ENCODE peak calls at places on chromosomes 12 and 14, in five cellular contexts. J is naive thymus-derived CD4-positive, alpha-beta T cell; U is psoas muscle; Q is OCI-LY7; W is breast epithelium. V is an unnamed sample.

GRCh38 chr12:100399095-100399494 is 42.2 kb downstream of the SLC17A8 start:
- DNase-seq in J (no peak), U (no peak), W (no peak), Q (no peak), V (no peak)

GRCh38 chr12:20212658-20213387 is 155.5 kb upstream of the PDE3A start:
- DNase-seq in J (no peak), W (peak; percentile 76), U (peak; percentile 72), Q (no peak), V (peak; percentile 91)

GRCh38 chr14:54651649-54652048 is 84.7 kb downstream of the SAMD4A start:
- DNase-seq in Q (no peak), W (no peak), U (no peak), J (no peak), V (no peak)

GRCh38 chr12:10771132-10771733 is 31.2 kb downstream of the TAS2R7 start:
- DNase-seq in U (no peak), J (peak; percentile 54), W (no peak), Q (peak; percentile 27), V (peak; percentile 20)

GRCh38 chr14:57761800-57762199 is 104.1 kb downstream of the SLC35F4 start:
- DNase-seq in W (no peak), U (no peak), J (no peak), Q (no peak), V (no peak)

GRCh38 chr14:29999013-29999539 is 71.4 kb upstream of the PRKD1 start:
- DNase-seq in J (no peak), W (no peak), Q (no peak), U (no peak), V (no peak)

GRCh38 chr12:69258655-69259054 is 19.3 kb downstream of the CPSF6 start:
- DNase-seq in J (no peak), U (no peak), Q (no peak), W (no peak), V (no peak)

GRCh38 chr12:119036878-119037493 is 55.6 kb downstream of the SRRM4 start:
- DNase-seq in U (no peak), W (no peak), J (no peak), Q (peak; percentile 29), V (peak; percentile 63)

GRCh38 chr12:51262758-51263177 is 7.4 kb downstream of the SMAGP start:
- DNase-seq in Q (peak; percentile 60), J (peak; percentile 21), U (no peak), W (no peak), V (peak; percentile 46)

GRCh38 chr12:116136340-116136739 is 141.2 kb downstream of the MED13L start:
- DNase-seq in U (no peak), J (no peak), W (no peak), Q (no peak), V (no peak)

GRCh38 chr14:23555533-23555881 is 564 bp upstream of the THTPA start:
- DNase-seq in U (no peak), Q (no peak), W (no peak), J (no peak), V (no peak)

GRCh38 chr14:56036353-56036752 is 81.9 kb upstream of the PELI2 start:
- DNase-seq in Q (no peak), U (no peak), J (no peak), W (no peak), V (no peak)

GRCh38 chr14:63343878-63344277 is 25.1 kb upstream of the GPHB5 start:
- DNase-seq in J (no peak), U (no peak), Q (no peak), W (no peak), V (no peak)

GRCh38 chr12:110931315-110931728 is 10.9 kb upstream of the MYL2 start:
- DNase-seq in W (no peak), U (peak; percentile 71), J (no peak), Q (no peak), V (no peak)

GRCh38 chr14:97166497-97166896 is 369.3 kb downstream of the VRK1 start:
- DNase-seq in W (no peak), J (no peak), Q (no peak), U (no peak), V (no peak)

GRCh38 chr12:92021665-92022033 is 124.0 kb downstream of the BTG1 start:
- DNase-seq in W (no peak), Q (no peak), J (no peak), U (no peak), V (peak; percentile 13)

GRCh38 chr12:54017027-54017788 is 8.4 kb downstream of the HOXC8 start:
- DNase-seq in W (peak; percentile 64), U (peak; percentile 76), J (no peak), Q (peak; percentile 77), V (peak; percentile 63)

GRCh38 chr14:102824832-102825231 is 47.6 kb downstream of the TRAF3 start:
- DNase-seq in W (peak; percentile 34), J (no peak), U (peak; percentile 59), Q (no peak), V (no peak)

GRCh38 chr14:105299654-105300541 is 903 bp downstream of the BRF1 start:
- DNase-seq in W (no peak), U (peak; percentile 62), J (no peak), Q (no peak), V (peak; percentile 13)

GRCh38 chr12:116303929-116304328 is 26.4 kb upstream of the MED13L start:
- DNase-seq in J (no peak), U (no peak), W (no peak), Q (no peak), V (no peak)

GRCh38 chr14:72515779-72516770 is 377.8 kb downstream of the DPF3 start:
- DNase-seq in J (no peak), Q (no peak), W (no peak), U (no peak), V (no peak)

GRCh38 chr14:31961881-31962280 is 115.2 kb upstream of the ARHGAP5 start:
- DNase-seq in J (no peak), U (no peak), Q (no peak), W (no peak), V (no peak)

GRCh38 chr12:83818888-83819287 is 1093.7 kb downstream of the SLC6A15 start:
- DNase-seq in J (no peak), U (no peak), Q (no peak), W (no peak), V (peak; percentile 29)

DNA sequence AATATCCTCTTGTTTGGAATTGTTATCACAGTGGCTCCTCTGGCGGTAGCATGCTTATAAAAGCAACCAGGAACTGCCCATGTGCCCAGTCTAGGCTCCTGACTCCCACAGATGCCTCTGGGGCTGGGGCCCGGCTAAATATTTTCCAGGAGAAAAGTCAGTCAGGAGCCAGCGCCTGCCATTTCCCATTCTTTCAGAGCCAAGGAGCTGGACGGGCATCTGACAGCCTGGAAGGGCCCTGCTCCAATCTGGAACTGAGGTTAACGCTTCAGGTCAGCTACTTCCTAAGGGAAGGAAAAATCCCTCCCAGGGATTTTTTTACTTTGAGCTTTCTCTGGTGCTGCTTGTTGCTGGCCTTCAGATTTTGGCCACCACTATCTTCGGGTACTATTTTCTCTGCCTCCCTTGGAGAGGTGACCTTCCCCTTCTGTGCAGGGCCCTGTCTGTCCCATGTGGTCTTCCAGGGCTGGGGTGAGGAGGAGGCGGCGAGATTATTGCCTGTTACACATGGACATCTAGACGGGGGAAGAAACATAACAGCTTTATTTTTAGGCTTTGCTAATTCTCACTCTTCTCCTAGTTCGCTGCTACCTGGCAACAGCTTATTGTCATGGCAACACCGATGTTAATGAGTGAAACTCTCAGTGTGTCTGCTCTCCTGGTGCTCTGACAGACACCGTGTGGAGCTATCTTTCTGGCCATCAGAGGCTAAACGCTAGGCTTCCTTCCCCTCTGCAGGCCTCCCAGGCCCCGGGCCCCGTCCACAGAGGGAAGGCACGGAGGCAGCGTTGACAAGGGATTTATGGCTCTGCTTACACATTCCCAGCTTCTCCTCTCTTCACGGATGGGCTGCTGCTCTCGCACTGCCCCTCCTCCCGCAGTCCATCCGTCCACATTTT is 160.4 kb downstream of the CACNA1C start:
- DNase-seq in U (no peak), W (no peak), Q (no peak), J (no peak), V (no peak)
- H3K4me3 ChIP-seq in U (no peak overlapping the region), W (no peak overlapping the region), Q (no peak overlapping the region), J (no peak overlapping the region), V (no peak overlapping the region)

GRCh38 chr14:104026024-104026423 is 59.5 kb upstream of the ASPG start:
- DNase-seq in J (no peak), U (no peak), Q (no peak), W (no peak), V (no peak)

GRCh38 chr14:104035300-104035699 is 50.2 kb upstream of the ASPG start:
- DNase-seq in J (no peak), U (no peak), Q (no peak), W (no peak), V (no peak)

GRCh38 chr14:104036250-104036649 is 49.2 kb upstream of the ASPG start:
- DNase-seq in J (no peak), W (no peak), Q (no peak), U (no peak), V (no peak)

GRCh38 chr14:104031384-104031783 is 54.1 kb upstream of the ASPG start:
- DNase-seq in Q (no peak), J (no peak), U (no peak), W (no peak), V (no peak)

DNA sequence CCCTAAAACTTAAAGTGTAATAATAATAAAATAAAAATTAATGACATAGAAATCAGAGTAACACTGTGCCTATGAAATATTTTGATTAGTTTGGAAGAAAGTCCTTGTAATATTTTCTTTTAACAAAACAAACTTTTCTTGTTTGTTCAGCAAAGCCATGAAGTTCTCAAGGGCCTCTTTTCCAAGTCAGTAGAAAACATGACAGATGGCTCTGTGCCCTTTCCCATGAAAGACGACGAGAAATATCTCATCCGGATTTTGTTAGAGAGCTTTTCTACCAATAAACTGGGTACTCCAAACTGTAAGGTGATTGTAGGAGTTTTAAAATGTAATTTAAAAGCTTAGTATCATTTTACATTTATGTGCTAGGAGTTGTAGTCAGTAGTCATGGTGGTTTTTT is 54.5 kb upstream of the ASPG start:
- DNase-seq in J (no peak), Q (no peak), W (no peak), U (no peak), V (no peak)
- H3K4me3 ChIP-seq in J (no peak overlapping the region), Q (no peak overlapping the region), W (no peak overlapping the region), U (no peak overlapping the region), V (no peak overlapping the region)

GRCh38 chr12:45170456-45171042 is 45.3 kb upstream of the ANO6 start:
- DNase-seq in U (peak; percentile 81), W (peak; percentile 59), Q (peak; percentile 70), J (peak; percentile 63), V (peak; percentile 92)

GRCh38 chr12:45168976-45169375 is 46.9 kb upstream of the ANO6 start:
- DNase-seq in Q (no peak), W (no peak), U (no peak), J (no peak), V (no peak)

GRCh38 chr12:45178771-45179170 is 37.1 kb upstream of the ANO6 start:
- DNase-seq in Q (no peak), U (no peak), J (no peak), W (no peak), V (no peak)

GRCh38 chr12:45174595-45174994 is 41.3 kb upstream of the ANO6 start:
- DNase-seq in U (no peak), J (no peak), Q (no peak), W (no peak), V (no peak)
- H3K4me3 ChIP-seq in U (no peak overlapping the region), J (no peak overlapping the region), Q (no peak overlapping the region), W (no peak overlapping the region), V (no peak overlapping the region)

GRCh38 chr14:21099596-21099985 is 1.1 kb upstream of the ZNF219 start:
- DNase-seq in J (no peak), Q (no peak), U (no peak), W (no peak), V (no peak)
- H3K4me3 ChIP-seq in J (no peak overlapping the region), Q (peak overlapping the region; percentile 92), U (peak overlapping the region; percentile 74), W (peak overlapping the region; percentile 88), V (no peak overlapping the region)

GRCh38 chr12:75878382-75878720 is 153.2 kb downstream of the PHLDA1 start:
- DNase-seq in U (no peak), W (no peak), Q (no peak), J (no peak), V (no peak)
- H3K4me3 ChIP-seq in U (no peak overlapping the region), W (no peak overlapping the region), Q (no peak overlapping the region), J (no peak overlapping the region), V (no peak overlapping the region)